ENCODE peak calls at places on chromosomes 12 and 14, in six cellular contexts. One of them, this sample, is unnamed.

GRCh38 chr12:132617822-132618682 is 524 bp upstream of the P2RX2 start:
- DNase-seq in adrenal gland: no peak
- DNase-seq in tibial artery: no peak
- DNase-seq in fibroblast of mammary gland: no peak
- DNase-seq in heart right ventricle: no peak
- DNase-seq in mesendoderm: peak; percentile 22
- DNase-seq in this sample: no peak

GRCh38 chr12:130713581-130713991 is 2.5 kb downstream of the RIMBP2 start:
- DNase-seq in heart right ventricle: no peak
- DNase-seq in mesendoderm: peak; percentile 20
- DNase-seq in tibial artery: no peak
- DNase-seq in adrenal gland: no peak
- DNase-seq in fibroblast of mammary gland: no peak
- DNase-seq in this sample: no peak

GRCh38 chr12:3492868-3493224 is 1.8 kb downstream of the PRMT8 start:
- DNase-seq in adrenal gland: no peak
- DNase-seq in mesendoderm: no peak
- DNase-seq in fibroblast of mammary gland: no peak
- DNase-seq in tibial artery: no peak
- DNase-seq in heart right ventricle: no peak
- DNase-seq in this sample: no peak

GRCh38 chr12:119202121-119202527 is 23.4 kb downstream of the HSPB8 start:
- DNase-seq in mesendoderm: no peak
- DNase-seq in adrenal gland: no peak
- DNase-seq in fibroblast of mammary gland: no peak
- DNase-seq in heart right ventricle: no peak
- DNase-seq in tibial artery: no peak
- DNase-seq in this sample: no peak

GRCh38 chr12:69330475-69331473 is 17.4 kb upstream of the LYZ start:
- DNase-seq in mesendoderm: peak; percentile 64
- DNase-seq in adrenal gland: peak; percentile 50
- DNase-seq in tibial artery: no peak
- DNase-seq in fibroblast of mammary gland: no peak
- DNase-seq in heart right ventricle: no peak
- DNase-seq in this sample: peak; percentile 38

GRCh38 chr12:94792690-94793089 is 142.3 kb upstream of the TMCC3 start:
- DNase-seq in heart right ventricle: no peak
- DNase-seq in tibial artery: no peak
- DNase-seq in fibroblast of mammary gland: no peak
- DNase-seq in mesendoderm: no peak
- DNase-seq in adrenal gland: no peak
- DNase-seq in this sample: no peak

GRCh38 chr12:6041891-6042290 is 82.6 kb downstream of the VWF start:
- DNase-seq in mesendoderm: no peak
- DNase-seq in heart right ventricle: no peak
- DNase-seq in fibroblast of mammary gland: peak; percentile 50
- DNase-seq in adrenal gland: no peak
- DNase-seq in tibial artery: no peak
- DNase-seq in this sample: no peak

GRCh38 chr12:109880938-109881337 is 597 bp upstream of the GLTP start:
- DNase-seq in fibroblast of mammary gland: no peak
- DNase-seq in heart right ventricle: no peak
- DNase-seq in tibial artery: no peak
- DNase-seq in adrenal gland: no peak
- DNase-seq in mesendoderm: peak; percentile 73
- DNase-seq in this sample: no peak

GRCh38 chr12:74794522-74794921 is 256.9 kb downstream of the ATXN7L3B start:
- DNase-seq in adrenal gland: no peak
- DNase-seq in heart right ventricle: no peak
- DNase-seq in fibroblast of mammary gland: no peak
- DNase-seq in mesendoderm: no peak
- DNase-seq in tibial artery: no peak
- DNase-seq in this sample: no peak

GRCh38 chr12:108367436-108367835 is 28.3 kb upstream of the CMKLR1 start:
- DNase-seq in mesendoderm: no peak
- DNase-seq in adrenal gland: no peak
- DNase-seq in fibroblast of mammary gland: peak; percentile 73
- DNase-seq in heart right ventricle: no peak
- DNase-seq in tibial artery: peak; percentile 82
- DNase-seq in this sample: no peak

GRCh38 chr14:99133563-99134332 is 138.2 kb downstream of the BCL11B start:
- DNase-seq in mesendoderm: peak; percentile 50
- DNase-seq in fibroblast of mammary gland: no peak
- DNase-seq in heart right ventricle: no peak
- DNase-seq in tibial artery: peak; percentile 57
- DNase-seq in adrenal gland: no peak
- DNase-seq in this sample: peak; percentile 49

GRCh38 chr12:26691234-26691970 is 141.6 kb downstream of the ITPR2 start:
- DNase-seq in heart right ventricle: no peak
- DNase-seq in fibroblast of mammary gland: peak; percentile 96
- DNase-seq in adrenal gland: peak; percentile 67
- DNase-seq in mesendoderm: peak; percentile 97
- DNase-seq in tibial artery: no peak
- DNase-seq in this sample: no peak

GRCh38 chr14:28077005-28077404 is 689.6 kb upstream of the FOXG1 start:
- DNase-seq in mesendoderm: no peak
- DNase-seq in heart right ventricle: no peak
- DNase-seq in fibroblast of mammary gland: no peak
- DNase-seq in adrenal gland: no peak
- DNase-seq in tibial artery: no peak
- DNase-seq in this sample: no peak

GRCh38 chr12:95218164-95218851 is 701 bp downstream of the VEZT start:
- DNase-seq in mesendoderm: no peak
- DNase-seq in fibroblast of mammary gland: peak; percentile 70
- DNase-seq in tibial artery: no peak
- DNase-seq in heart right ventricle: no peak
- DNase-seq in adrenal gland: peak; percentile 92
- DNase-seq in this sample: no peak

GRCh38 chr14:85319998-85320397 is 209.9 kb upstream of the FLRT2 start:
- DNase-seq in fibroblast of mammary gland: peak; percentile 65
- DNase-seq in heart right ventricle: no peak
- DNase-seq in tibial artery: no peak
- DNase-seq in mesendoderm: no peak
- DNase-seq in adrenal gland: no peak
- DNase-seq in this sample: no peak

GRCh38 chr14:49250517-49250916 is 335.7 kb downstream of the RPS29 start:
- DNase-seq in fibroblast of mammary gland: no peak
- DNase-seq in tibial artery: no peak
- DNase-seq in adrenal gland: no peak
- DNase-seq in heart right ventricle: no peak
- DNase-seq in mesendoderm: no peak
- DNase-seq in this sample: no peak

GRCh38 chr12:49389092-49389703 is 21.9 kb downstream of the SPATS2 start:
- DNase-seq in tibial artery: no peak
- DNase-seq in heart right ventricle: peak; percentile 30
- DNase-seq in mesendoderm: peak; percentile 92
- DNase-seq in fibroblast of mammary gland: no peak
- DNase-seq in adrenal gland: peak; percentile 21
- DNase-seq in this sample: no peak

GRCh38 chr12:70415987-70416386 is 49.9 kb downstream of the KCNMB4 start:
- DNase-seq in fibroblast of mammary gland: no peak
- DNase-seq in mesendoderm: no peak
- DNase-seq in heart right ventricle: no peak
- DNase-seq in tibial artery: no peak
- DNase-seq in adrenal gland: no peak
- DNase-seq in this sample: no peak

GRCh38 chr14:68790656-68791077 is 2.2 kb downstream of the ZFP36L1 start:
- DNase-seq in tibial artery: peak; percentile 64
- DNase-seq in adrenal gland: peak; percentile 31
- DNase-seq in heart right ventricle: no peak
- DNase-seq in mesendoderm: peak; percentile 22
- DNase-seq in fibroblast of mammary gland: no peak
- DNase-seq in this sample: no peak

GRCh38 chr14:75258803-75259509 is 19.7 kb upstream of the FOS start:
- DNase-seq in mesendoderm: peak; percentile 100
- DNase-seq in fibroblast of mammary gland: peak; percentile 100
- DNase-seq in tibial artery: peak; percentile 99
- DNase-seq in adrenal gland: peak; percentile 98
- DNase-seq in heart right ventricle: peak; percentile 100
- DNase-seq in this sample: peak; percentile 98

GRCh38 chr14:72528059-72528950 is 365.6 kb downstream of the DPF3 start:
- DNase-seq in tibial artery: no peak
- DNase-seq in heart right ventricle: no peak
- DNase-seq in mesendoderm: no peak
- DNase-seq in fibroblast of mammary gland: peak; percentile 50
- DNase-seq in adrenal gland: no peak
- DNase-seq in this sample: no peak

GRCh38 chr14:32217301-32217700 is 14.2 kb upstream of the RNU6-8 start:
- DNase-seq in tibial artery: no peak
- DNase-seq in fibroblast of mammary gland: no peak
- DNase-seq in heart right ventricle: no peak
- DNase-seq in adrenal gland: no peak
- DNase-seq in mesendoderm: no peak
- DNase-seq in this sample: no peak

DNA sequence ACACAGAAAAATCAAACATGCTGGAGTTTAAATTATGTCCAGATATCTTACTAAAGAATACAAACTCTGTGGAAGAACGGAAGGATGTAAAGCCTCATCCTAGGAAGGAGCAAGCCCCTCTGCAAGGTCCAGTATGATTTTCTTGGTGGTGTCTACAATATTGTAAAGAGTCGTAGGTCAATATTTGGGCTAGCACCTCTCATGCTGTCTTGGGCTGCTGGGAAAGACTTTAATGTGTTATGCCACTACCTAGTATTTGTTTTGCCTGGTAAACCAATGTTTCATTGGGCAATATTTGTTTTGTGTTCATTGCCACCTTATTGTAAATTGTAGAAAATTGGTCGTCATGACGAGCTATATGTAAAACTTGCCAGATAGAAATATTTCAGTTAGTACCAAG is 26.6 kb downstream of the RESF1 start:
- DNase-seq in heart right ventricle: no peak
- DNase-seq in tibial artery: no peak
- DNase-seq in mesendoderm: no peak
- DNase-seq in adrenal gland: no peak
- DNase-seq in fibroblast of mammary gland: no peak
- DNase-seq in this sample: no peak
- H3K4me3 ChIP-seq in heart right ventricle: no peak overlapping the region
- H3K4me3 ChIP-seq in tibial artery: no peak overlapping the region
- H3K4me3 ChIP-seq in mesendoderm: no peak overlapping the region
- H3K4me3 ChIP-seq in adrenal gland: no peak overlapping the region
- H3K4me3 ChIP-seq in fibroblast of mammary gland: no peak overlapping the region
- H3K4me3 ChIP-seq in this sample: no peak overlapping the region

DNA sequence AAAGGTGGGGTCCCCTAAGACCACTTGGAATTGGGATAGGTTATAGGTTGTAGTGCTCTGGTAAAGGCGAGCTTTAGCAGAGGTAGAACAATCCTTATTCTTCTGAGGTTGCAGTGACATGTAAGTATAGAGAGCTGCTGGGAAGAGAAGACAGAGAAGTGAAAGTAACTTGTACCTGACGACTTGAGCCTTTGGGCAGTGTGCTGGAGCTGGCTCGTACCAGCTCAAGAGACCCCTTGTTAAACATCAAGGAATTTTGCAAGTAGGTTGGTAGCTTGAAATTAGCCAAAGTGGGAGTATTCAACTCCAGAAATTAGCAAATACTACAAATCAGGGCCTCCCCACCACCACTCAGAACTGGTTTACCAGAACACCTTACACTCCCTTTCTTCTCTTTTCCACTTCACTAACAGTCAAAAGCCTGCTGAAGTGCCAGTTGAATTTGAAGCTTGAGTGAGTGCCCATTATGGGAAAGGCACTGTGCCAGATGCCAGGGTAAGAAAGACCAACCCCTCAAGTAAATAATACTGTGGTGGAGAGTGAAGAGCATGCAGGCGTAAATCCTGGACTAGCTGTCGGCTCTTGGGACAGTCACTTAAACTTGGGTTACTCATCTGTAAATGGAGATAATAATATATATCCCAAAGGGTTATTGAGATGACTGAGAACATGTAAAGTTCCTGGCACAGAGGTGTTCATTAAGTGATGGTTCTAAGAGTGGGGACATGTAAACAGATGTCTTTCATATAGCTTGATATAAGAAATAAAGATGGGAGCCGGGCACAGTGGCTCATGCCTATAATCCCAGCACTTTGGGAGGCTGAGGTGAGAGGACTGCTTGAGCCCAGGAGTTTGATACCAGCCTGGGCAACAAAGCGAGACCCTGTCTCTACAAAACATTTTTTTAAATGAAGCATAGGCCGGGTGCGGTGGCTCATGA is 27.1 kb upstream of the EID3 start:
- DNase-seq in fibroblast of mammary gland: no peak
- DNase-seq in mesendoderm: no peak
- DNase-seq in tibial artery: no peak
- DNase-seq in adrenal gland: no peak
- DNase-seq in heart right ventricle: no peak
- DNase-seq in this sample: no peak
- H3K4me3 ChIP-seq in fibroblast of mammary gland: no peak overlapping the region
- H3K4me3 ChIP-seq in mesendoderm: no peak overlapping the region
- H3K4me3 ChIP-seq in tibial artery: no peak overlapping the region
- H3K4me3 ChIP-seq in adrenal gland: no peak overlapping the region
- H3K4me3 ChIP-seq in heart right ventricle: no peak overlapping the region
- H3K4me3 ChIP-seq in this sample: no peak overlapping the region

DNA sequence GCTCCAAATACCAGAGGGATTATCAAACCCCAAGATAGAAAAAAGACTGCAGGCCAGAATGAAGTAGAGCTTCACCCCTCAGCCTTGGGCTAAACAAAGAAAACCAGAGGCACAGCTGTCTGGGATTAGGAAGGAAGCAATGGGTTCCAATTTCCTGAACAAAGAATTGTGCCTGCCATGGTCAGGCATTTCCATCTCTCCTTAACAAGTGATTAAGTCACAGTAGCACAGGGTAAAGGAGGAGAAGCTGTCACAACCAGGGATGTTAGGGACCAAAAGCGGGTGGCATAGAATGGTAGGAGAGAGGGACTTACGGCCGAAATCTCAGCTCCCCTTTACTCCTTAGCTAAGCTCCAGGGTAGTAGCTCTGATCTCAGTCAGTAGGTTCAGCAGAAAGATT is 33.9 kb downstream of the SPTLC2 start:
- DNase-seq in mesendoderm: no peak
- DNase-seq in tibial artery: no peak
- DNase-seq in heart right ventricle: no peak
- DNase-seq in adrenal gland: no peak
- DNase-seq in fibroblast of mammary gland: no peak
- DNase-seq in this sample: no peak
- H3K4me3 ChIP-seq in mesendoderm: no peak overlapping the region
- H3K4me3 ChIP-seq in tibial artery: no peak overlapping the region
- H3K4me3 ChIP-seq in heart right ventricle: no peak overlapping the region
- H3K4me3 ChIP-seq in adrenal gland: no peak overlapping the region
- H3K4me3 ChIP-seq in fibroblast of mammary gland: no peak overlapping the region
- H3K4me3 ChIP-seq in this sample: no peak overlapping the region

DNA sequence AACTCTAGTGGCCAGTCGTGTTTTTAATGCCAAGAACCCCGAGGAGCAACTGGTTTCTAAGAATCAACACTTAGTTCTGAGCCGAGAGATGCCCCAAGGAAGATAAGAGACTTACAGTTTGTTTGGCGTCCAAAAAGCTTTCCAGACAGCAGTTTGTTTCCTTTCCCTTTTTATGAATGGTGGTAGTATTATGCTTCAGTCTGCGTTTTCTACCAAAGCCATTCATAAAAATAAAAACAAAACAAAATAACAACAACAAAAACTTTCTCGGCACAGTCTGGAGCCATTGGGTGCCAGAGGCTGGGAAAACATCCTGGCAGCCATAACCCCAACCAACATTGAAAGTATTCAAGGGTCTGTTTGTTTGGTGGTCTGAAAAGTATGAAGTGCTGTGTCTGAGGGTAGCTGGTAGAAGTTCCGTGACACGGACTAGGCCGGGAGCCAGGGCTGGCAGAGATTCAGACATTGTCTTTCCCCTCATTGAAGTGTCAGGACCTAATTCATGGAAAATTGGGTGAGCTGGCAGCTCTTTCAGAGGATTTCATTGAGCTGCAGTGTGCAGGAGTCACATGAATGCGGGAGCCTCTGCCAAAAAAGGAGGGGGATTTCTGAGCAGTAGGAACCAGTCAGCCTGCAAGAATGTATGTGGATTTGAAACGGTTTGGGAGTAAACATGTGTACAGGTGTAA is 124.2 kb downstream of the HMGA2 start:
- DNase-seq in fibroblast of mammary gland: peak; percentile 96
- DNase-seq in heart right ventricle: peak; percentile 67
- DNase-seq in mesendoderm: no peak
- DNase-seq in tibial artery: peak; percentile 67
- DNase-seq in adrenal gland: peak; percentile 82
- DNase-seq in this sample: peak; percentile 61
- H3K4me3 ChIP-seq in fibroblast of mammary gland: no peak overlapping the region
- H3K4me3 ChIP-seq in heart right ventricle: peak overlapping the region; percentile 12
- H3K4me3 ChIP-seq in mesendoderm: no peak overlapping the region
- H3K4me3 ChIP-seq in tibial artery: no peak overlapping the region
- H3K4me3 ChIP-seq in adrenal gland: no peak overlapping the region
- H3K4me3 ChIP-seq in this sample: no peak overlapping the region